ENCODE peak calls at places on chromosomes 16 and 17, in eight cellular contexts. L is stimulated activated CD4-positive, alpha-beta T cell treated with anti-CD3 and anti-CD28 coated beads, Interleukin-1b, Interleukin-23, amount 100 ng/mL, for 4 hours; I is Caco-2; E is T-helper 2 cell; T is activated T-helper 1 cell treated with anti-CD3 and anti-CD28 coated beads, Interleukin-2, amount 50 U/mL, for 16 hours; H is HT-29; Y is A549; U is nucleus accumbens. A is an unnamed sample.

GRCh38 chr16:67163164-67163902 is 1.2 kb upstream of the HSF4 start:
- DNase-seq in L (no peak), I (no peak), E (no peak), T (no peak), H (no peak), Y (no peak), U (peak), A (peak)

GRCh38 chr17:34126965-34127364 is 128.1 kb upstream of the CCL2 start:
- DNase-seq in L (no peak), I (no peak), E (no peak), T (no peak), H (no peak), Y (no peak), U (no peak), A (no peak)

GRCh38 chr17:1776328-1776727 is 14.5 kb downstream of the SERPINF1 start:
- DNase-seq in L (no peak), I (no peak), E (no peak), T (no peak), H (no peak), Y (no peak), U (no peak), A (no peak)

GRCh38 chr17:35080536-35080935 is 17.0 kb upstream of the RFFL start:
- DNase-seq in L (no peak), I (no peak), E (no peak), T (no peak), H (no peak), Y (no peak), U (no peak), A (no peak)

GRCh38 chr16:29806641-29807425 is 504 bp downstream of the MAZ start:
- DNase-seq in L (peak), I (peak), E (no peak), T (no peak), H (no peak), Y (peak), U (no peak), A (peak)

GRCh38 chr17:78797691-78798585 is 15.9 kb upstream of the CYTH1 start:
- DNase-seq in L (no peak), I (no peak), E (no peak), T (no peak), H (no peak), Y (no peak), U (no peak), A (no peak)

GRCh38 chr17:62661337-62661736 is 33.9 kb downstream of the MRC2 start:
- DNase-seq in L (no peak), I (no peak), E (no peak), T (no peak), H (no peak), Y (no peak), U (no peak), A (no peak)

GRCh38 chr16:55842369-55843104 is 9.6 kb upstream of the CES1 start:
- DNase-seq in L (no peak), I (peak), E (no peak), T (no peak), H (peak), Y (peak), U (no peak), A (no peak)

GRCh38 chr17:59155439-59156177 is at the start of gene PRR11:
- DNase-seq in L (peak), I (peak), E (peak), T (peak), H (peak), Y (no peak), U (peak), A (peak)

GRCh38 chr17:45436625-45437460 is 4.2 kb upstream of the ARHGAP27 start:
- DNase-seq in L (no peak), I (no peak), E (no peak), T (no peak), H (no peak), Y (no peak), U (no peak), A (peak)

GRCh38 chr17:28862497-28862896 is 7.7 kb downstream of the ERAL1 start:
- DNase-seq in L (no peak), I (no peak), E (no peak), T (no peak), H (no peak), Y (no peak), U (no peak), A (no peak)

GRCh38 chr17:18332909-18333489 is 17.9 kb downstream of the SMCR8 start:
- DNase-seq in L (no peak), I (no peak), E (no peak), T (no peak), H (no peak), Y (no peak), U (no peak), A (no peak)

GRCh38 chr16:13957197-13958078 is 37.5 kb downstream of the ERCC4 start:
- DNase-seq in L (no peak), I (peak), E (no peak), T (no peak), H (peak), Y (peak), U (peak), A (peak)

GRCh38 chr17:63222655-63223054 is 223.5 kb downstream of the CYB561 start:
- DNase-seq in L (no peak), I (no peak), E (no peak), T (no peak), H (no peak), Y (peak), U (no peak), A (no peak)

GRCh38 chr17:71383111-71383510 is 737.7 kb upstream of the SOX9 start:
- DNase-seq in L (no peak), I (no peak), E (no peak), T (no peak), H (no peak), Y (no peak), U (no peak), A (no peak)

GRCh38 chr16:86584726-86585721 is 6.7 kb downstream of the FOXL1 start:
- DNase-seq in L (no peak), I (no peak), E (no peak), T (no peak), H (no peak), Y (peak), U (no peak), A (no peak)

GRCh38 chr16:64780445-64780844 is 341.4 kb downstream of the CDH11 start:
- DNase-seq in L (no peak), I (no peak), E (no peak), T (no peak), H (no peak), Y (no peak), U (no peak), A (no peak)

GRCh38 chr17:82767041-82767754 is 15.3 kb downstream of the TBCD start:
- DNase-seq in L (no peak), I (peak), E (no peak), T (no peak), H (peak), Y (peak), U (no peak), A (peak)

GRCh38 chr17:78737332-78737731 is 44.7 kb downstream of the CYTH1 start:
- DNase-seq in L (no peak), I (peak), E (no peak), T (no peak), H (peak), Y (peak), U (no peak), A (no peak)

GRCh38 chr17:82461827-82462524 is 3.4 kb downstream of the NARF start:
- DNase-seq in L (no peak), I (peak), E (no peak), T (no peak), H (no peak), Y (no peak), U (no peak), A (peak)

GRCh38 chr17:57114085-57114673 is 29.1 kb downstream of the AKAP1 start:
- DNase-seq in L (peak), I (peak), E (peak), T (peak), H (peak), Y (peak), U (no peak), A (peak)

GRCh38 chr17:40095944-40096791 is 4.2 kb downstream of the NR1D1 start:
- DNase-seq in L (peak), I (no peak), E (peak), T (peak), H (no peak), Y (no peak), U (no peak), A (no peak)